ENCODE peak calls at places on chromosomes 2 and 18, in nine cellular contexts. Q, T, U, P, D, Y, H, S and N are unnamed samples.
A peak's percentile ranks its signal among the peaks of the same experiment; 100 is the strongest.

GRCh38 chr2:238667008-238667407 is 180.9 kb upstream of the TWIST2 start:
- DNase-seq in P (no peak), U (no peak), D (no peak), Q (no peak), H (peak; percentile 45), S (no peak), T (no peak), Y (no peak), N (no peak)

GRCh38 chr2:194896871-194897270 is 760.2 kb upstream of the SLC39A10 start:
- DNase-seq in H (no peak), P (no peak), D (no peak), T (no peak), U (no peak), S (no peak), Q (no peak), Y (no peak), N (no peak)

GRCh38 chr2:163347982-163348842 is 387.6 kb downstream of the FIGN start:
- DNase-seq in U (peak; percentile 65), H (peak; percentile 94), Y (no peak), D (no peak), S (no peak), P (peak; percentile 53), T (no peak), Q (no peak), N (peak; percentile 80)

GRCh38 chr18:3710712-3711269 is 260.8 kb downstream of the TGIF1 start:
- DNase-seq in Y (no peak), U (peak; percentile 27), S (no peak), T (no peak), H (peak; percentile 12), Q (no peak), P (no peak), D (no peak), N (peak; percentile 93)

GRCh38 chr2:45218931-45219339 is 209.7 kb upstream of the SIX2 start:
- DNase-seq in T (no peak), S (no peak), U (no peak), H (no peak), Y (no peak), P (no peak), D (no peak), Q (no peak), N (peak; percentile 6)

GRCh38 chr18:31042068-31042390 is 513 bp downstream of the DSC3 start:
- DNase-seq in Q (no peak), S (no peak), T (no peak), H (no peak), P (no peak), U (no peak), Y (no peak), D (no peak), N (no peak)

GRCh38 chr2:95278051-95278471 is 3.8 kb downstream of the PROM2 start:
- DNase-seq in P (no peak), D (no peak), H (peak; percentile 94), T (no peak), U (no peak), S (peak; percentile 6), Q (no peak), Y (no peak), N (peak; percentile 83)

GRCh38 chr18:62954341-62954740 is 239.0 kb downstream of the PHLPP1 start:
- DNase-seq in P (no peak), D (no peak), S (no peak), H (no peak), T (no peak), Q (no peak), Y (no peak), U (no peak), N (peak; percentile 49)

GRCh38 chr2:240628507-240629418 is 3.5 kb downstream of the GPR35 start:
- DNase-seq in P (no peak), Y (no peak), T (no peak), Q (no peak), H (no peak), D (no peak), U (peak; percentile 6), S (peak; percentile 5), N (no peak)

GRCh38 chr2:229348135-229348534 is 77.0 kb upstream of the PID1 start:
- DNase-seq in S (no peak), Y (no peak), T (no peak), H (peak; percentile 38), D (no peak), U (no peak), P (no peak), Q (no peak), N (no peak)

GRCh38 chr18:70523035-70523797 is 234.4 kb downstream of the SOCS6 start:
- DNase-seq in Q (no peak), S (no peak), U (no peak), T (no peak), P (no peak), Y (no peak), D (no peak), H (no peak), N (no peak)